ENCODE peak calls at places on chromosomes 1 and 21, in five cellular contexts. One of them, this sample, is unnamed.

GRCh38 chr1:186094170-186094569 is 280.9 kb downstream of the TPR start:
- DNase-seq in stimulated activated CD8-positive, alpha-beta memory T cell treated with anti-CD3 and anti-CD28 coated beads, Interleukin-15, amount 100 ng/mL, for 24 hours: no peak
- DNase-seq in substantia nigra: no peak
- DNase-seq in SW480: no peak
- DNase-seq in uterus: no peak
- DNase-seq in this sample: no peak

GRCh38 chr1:89698020-89698560 is 65.2 kb downstream of the LRRC8C start:
- DNase-seq in stimulated activated CD8-positive, alpha-beta memory T cell treated with anti-CD3 and anti-CD28 coated beads, Interleukin-15, amount 100 ng/mL, for 24 hours: no peak
- DNase-seq in substantia nigra: no peak
- DNase-seq in SW480: no peak
- DNase-seq in uterus: no peak
- DNase-seq in this sample: no peak

GRCh38 chr1:19814681-19815503 is at the start of gene RNF186:
- DNase-seq in stimulated activated CD8-positive, alpha-beta memory T cell treated with anti-CD3 and anti-CD28 coated beads, Interleukin-15, amount 100 ng/mL, for 24 hours: no peak
- DNase-seq in substantia nigra: no peak
- DNase-seq in SW480: peak
- DNase-seq in uterus: no peak
- DNase-seq in this sample: no peak

GRCh38 chr1:205285391-205286101 is 36.0 kb downstream of the NUAK2 start:
- DNase-seq in stimulated activated CD8-positive, alpha-beta memory T cell treated with anti-CD3 and anti-CD28 coated beads, Interleukin-15, amount 100 ng/mL, for 24 hours: no peak
- DNase-seq in substantia nigra: no peak
- DNase-seq in SW480: peak
- DNase-seq in uterus: peak
- DNase-seq in this sample: no peak

GRCh38 chr1:29270881-29271390 is 34.6 kb downstream of the PTPRU start:
- DNase-seq in stimulated activated CD8-positive, alpha-beta memory T cell treated with anti-CD3 and anti-CD28 coated beads, Interleukin-15, amount 100 ng/mL, for 24 hours: no peak
- DNase-seq in substantia nigra: no peak
- DNase-seq in SW480: no peak
- DNase-seq in uterus: no peak
- DNase-seq in this sample: no peak

GRCh38 chr1:107145637-107146036 is 4.8 kb downstream of the NTNG1 start:
- DNase-seq in stimulated activated CD8-positive, alpha-beta memory T cell treated with anti-CD3 and anti-CD28 coated beads, Interleukin-15, amount 100 ng/mL, for 24 hours: no peak
- DNase-seq in substantia nigra: no peak
- DNase-seq in SW480: no peak
- DNase-seq in uterus: no peak
- DNase-seq in this sample: no peak

GRCh38 chr21:43208561-43209332 is 39.9 kb downstream of the CRYAA start:
- DNase-seq in stimulated activated CD8-positive, alpha-beta memory T cell treated with anti-CD3 and anti-CD28 coated beads, Interleukin-15, amount 100 ng/mL, for 24 hours: no peak
- DNase-seq in substantia nigra: no peak
- DNase-seq in SW480: no peak
- DNase-seq in uterus: peak
- DNase-seq in this sample: no peak

GRCh38 chr1:160081261-160081936 is at the start of gene KCNJ9:
- DNase-seq in stimulated activated CD8-positive, alpha-beta memory T cell treated with anti-CD3 and anti-CD28 coated beads, Interleukin-15, amount 100 ng/mL, for 24 hours: no peak
- DNase-seq in substantia nigra: peak
- DNase-seq in SW480: no peak
- DNase-seq in uterus: no peak
- DNase-seq in this sample: no peak

This sample was measured in H1.